ENCODE peak calls at places on chromosome 4, in seven cellular contexts. C is germinal center; B is heart left ventricle; I is CD4-positive, alpha-beta T cell; T is mesenchymal stem cell; X is C1 segment of cervical spinal cord; K is HFF-Myc. F is an unnamed sample.
A peak's percentile ranks its signal among the peaks of the same experiment; 100 is the strongest.

GRCh38 chr4:148054275-148054674 is 322.4 kb downstream of the ARHGAP10 start:
- DNase-seq in T (no peak), I (no peak), C (no peak), K (peak; percentile 10), B (no peak), X (no peak), F (peak; percentile 16)

GRCh38 chr4:16991455-16991854 is 93.0 kb upstream of the LDB2 start:
- DNase-seq in X (no peak), I (no peak), B (no peak), C (no peak), K (no peak), T (no peak), F (peak; percentile 25)

GRCh38 chr4:3744901-3745300 is 21.3 kb upstream of the ADRA2C start:
- DNase-seq in C (no peak), T (no peak), I (no peak), K (no peak), X (no peak), B (no peak), F (no peak)

GRCh38 chr4:111960241-111960667 is 185.0 kb upstream of the FAM241A start:
- DNase-seq in I (no peak), B (no peak), T (peak; percentile 62), C (no peak), X (no peak), K (peak; percentile 35), F (peak; percentile 21)

GRCh38 chr4:74394476-74395136 is 29.7 kb downstream of the EREG start:
- DNase-seq in T (peak; percentile 82), C (no peak), I (no peak), K (no peak), X (no peak), B (no peak), F (no peak)

GRCh38 chr4:10554694-10555093 is 97.5 kb upstream of the ZNF518B start:
- DNase-seq in B (no peak), X (no peak), K (peak; percentile 39), I (peak; percentile 18), C (peak; percentile 28), T (peak; percentile 71), F (peak; percentile 67)

GRCh38 chr4:67542076-67542475 is 3.2 kb downstream of the CENPC start:
- DNase-seq in B (no peak), K (no peak), C (no peak), X (no peak), T (no peak), I (no peak), F (no peak)

GRCh38 chr4:93834371-93835066 is 6.0 kb downstream of the ATOH1 start:
- DNase-seq in K (no peak), X (no peak), C (no peak), B (no peak), I (no peak), T (no peak), F (no peak)

GRCh38 chr4:175971393-175972179 is 94.1 kb upstream of the WDR17 start:
- DNase-seq in K (no peak), I (no peak), C (no peak), B (no peak), T (no peak), X (no peak), F (no peak)

GRCh38 chr4:52038109-52038912 is at the start of gene SGCB:
- DNase-seq in C (peak; percentile 82), X (peak; percentile 54), T (peak; percentile 50), I (peak; percentile 72), B (peak; percentile 80), K (no peak), F (peak; percentile 42)

GRCh38 chr4:118282692-118283091 is 70.1 kb downstream of the PRSS12 start:
- DNase-seq in I (no peak), T (no peak), C (no peak), K (no peak), X (no peak), B (no peak), F (no peak)

GRCh38 chr4:3403104-3403906 is 38.5 kb upstream of the HGFAC start:
- DNase-seq in I (no peak), B (peak; percentile 9), C (no peak), K (no peak), X (no peak), T (no peak), F (no peak)

GRCh38 chr4:666822-667544 is 7.1 kb downstream of the ATP5ME start:
- DNase-seq in I (no peak), X (no peak), C (no peak), K (no peak), T (no peak), B (peak; percentile 30), F (no peak)

F was measured in endothelial cell of umbilical vein.